ENCODE peak calls at places on chromosomes 2 and 18, in seven cellular contexts. R is H9, E is IMR-90, X is neuronal stem cell, N is mesendoderm, W is trophoblast cell, Z is H1. M is an unnamed sample.

GRCh38 chr2:170369894-170370293 is 191.9 kb downstream of the MYO3B start:
- DNase-seq in R (no peak), E (peak), X (no peak), N (peak), W (no peak), Z (no peak), M (peak)

GRCh38 chr2:238999290-238999741 is 151.4 kb downstream of the TWIST2 start:
- DNase-seq in R (no peak), E (no peak), X (no peak), N (no peak), W (no peak), Z (no peak), M (no peak)

GRCh38 chr2:240051697-240052096 is 1.6 kb downstream of the OR6B3 start:
- DNase-seq in R (no peak), E (no peak), X (no peak), N (no peak), W (no peak), Z (no peak), M (no peak)

GRCh38 chr2:148994341-148994740 is 44.2 kb upstream of the LYPD6B start:
- DNase-seq in R (no peak), E (no peak), X (no peak), N (no peak), W (no peak), Z (no peak), M (no peak)

GRCh38 chr2:231370749-231371429 is 24.6 kb upstream of the B3GNT7 start:
- DNase-seq in R (peak), E (no peak), X (no peak), N (peak), W (peak), Z (no peak), M (no peak)

GRCh38 chr2:111185496-111186022 is 64.8 kb downstream of the BCL2L11 start:
- DNase-seq in R (no peak), E (no peak), X (no peak), N (peak), W (no peak), Z (no peak), M (no peak)

GRCh38 chr18:75163736-75164135 is 45.2 kb downstream of the PTGR3 start:
- DNase-seq in R (no peak), E (no peak), X (no peak), N (no peak), W (no peak), Z (no peak), M (no peak)

GRCh38 chr18:79257480-79257879 is 138.2 kb upstream of the NFATC1 start:
- DNase-seq in R (no peak), E (no peak), X (no peak), N (no peak), W (no peak), Z (no peak), M (no peak)

GRCh38 chr2:219737270-219737691 is 109.9 kb downstream of the SLC4A3 start:
- DNase-seq in R (no peak), E (peak), X (no peak), N (peak), W (no peak), Z (no peak), M (peak)

GRCh38 chr2:103254611-103255010 is 492.8 kb downstream of the TMEM182 start:
- DNase-seq in R (no peak), E (no peak), X (no peak), N (peak), W (no peak), Z (no peak), M (no peak)

GRCh38 chr2:57698935-57699449 is 347.6 kb upstream of the VRK2 start:
- DNase-seq in R (no peak), E (no peak), X (no peak), N (peak), W (no peak), Z (no peak), M (no peak)

GRCh38 chr2:23489471-23490400 is 104.8 kb downstream of the KLHL29 start:
- DNase-seq in R (no peak), E (no peak), X (no peak), N (no peak), W (no peak), Z (no peak), M (peak)

GRCh38 chr2:36701391-36701795 is 4.9 kb downstream of the VIT start:
- DNase-seq in R (no peak), E (peak), X (no peak), N (peak), W (peak), Z (no peak), M (no peak)

GRCh38 chr2:177889812-177890460 is 182.6 kb downstream of the PDE11A start:
- DNase-seq in R (no peak), E (no peak), X (no peak), N (no peak), W (no peak), Z (no peak), M (no peak)

GRCh38 chr18:75376004-75376403 is 51.5 kb downstream of the SMIM21 start:
- DNase-seq in R (no peak), E (no peak), X (no peak), N (no peak), W (no peak), Z (no peak), M (no peak)

GRCh38 chr18:6609882-6610281 is 119.6 kb upstream of the ARHGAP28 start:
- DNase-seq in R (no peak), E (no peak), X (no peak), N (no peak), W (no peak), Z (no peak), M (no peak)

GRCh38 chr18:33665630-33666029 is 87.6 kb downstream of the ASXL3 start:
- DNase-seq in R (no peak), E (no peak), X (no peak), N (no peak), W (no peak), Z (no peak), M (no peak)

GRCh38 chr2:234278556-234279286 is 218.2 kb downstream of the ARL4C start:
- DNase-seq in R (no peak), E (no peak), X (no peak), N (no peak), W (no peak), Z (no peak), M (no peak)
- H4K8ac ChIP-seq in R (no peak), E (no peak), X (no peak), N (no peak), W (no peak), Z (no peak), M (no peak)

GRCh38 chr2:172137109-172137508 is 34.4 kb upstream of the DLX2 start:
- DNase-seq in R (no peak), E (no peak), X (no peak), N (no peak), W (no peak), Z (no peak), M (no peak)

GRCh38 chr2:172134270-172134669 is 31.6 kb upstream of the DLX2 start:
- DNase-seq in R (no peak), E (no peak), X (no peak), N (no peak), W (no peak), Z (no peak), M (no peak)

GRCh38 chr2:172135446-172135845 is 32.7 kb upstream of the DLX2 start:
- DNase-seq in R (no peak), E (no peak), X (no peak), N (no peak), W (no peak), Z (no peak), M (no peak)

GRCh38 chr2:172143817-172144216 is 41.1 kb upstream of the DLX2 start:
- DNase-seq in R (no peak), E (no peak), X (no peak), N (no peak), W (no peak), Z (no peak), M (no peak)

DNA sequence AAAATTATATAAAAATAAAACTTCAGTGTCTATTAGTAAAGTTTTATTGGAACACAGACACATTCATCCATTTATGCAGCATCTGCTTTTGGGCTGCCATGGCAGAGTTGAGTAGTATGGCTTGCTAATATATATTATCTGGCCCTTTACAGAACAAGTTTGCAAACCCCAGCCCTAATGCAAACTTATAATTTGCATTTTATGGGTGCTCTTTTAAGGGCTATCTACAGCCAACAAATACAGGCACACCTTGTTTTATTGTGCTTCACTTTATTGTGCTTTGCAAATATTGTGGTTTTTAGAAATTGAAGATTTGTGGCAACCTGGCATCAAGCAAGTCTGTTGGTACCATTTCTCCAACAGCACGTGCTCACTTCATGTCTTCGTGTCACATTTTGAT is 35.2 kb upstream of the DLX2 start:
- DNase-seq in R (no peak), E (no peak), X (no peak), N (no peak), W (no peak), Z (no peak), M (no peak)
- H4K8ac ChIP-seq in R (no peak), E (no peak), X (no peak), N (no peak), W (no peak), Z (no peak), M (no peak)

GRCh38 chr2:96564563-96564962 is 28.0 kb downstream of the ARID5A start:
- DNase-seq in R (no peak), E (no peak), X (no peak), N (no peak), W (no peak), Z (no peak), M (no peak)

GRCh38 chr2:96565111-96565510 is 28.6 kb downstream of the ARID5A start:
- DNase-seq in R (peak), E (no peak), X (no peak), N (peak), W (no peak), Z (no peak), M (no peak)

GRCh38 chr2:96558061-96558460 is 21.5 kb downstream of the ARID5A start:
- DNase-seq in R (peak), E (no peak), X (no peak), N (no peak), W (no peak), Z (no peak), M (no peak)

GRCh38 chr2:96568094-96568493 is 31.5 kb downstream of the ARID5A start:
- DNase-seq in R (no peak), E (no peak), X (no peak), N (no peak), W (no peak), Z (no peak), M (no peak)

DNA sequence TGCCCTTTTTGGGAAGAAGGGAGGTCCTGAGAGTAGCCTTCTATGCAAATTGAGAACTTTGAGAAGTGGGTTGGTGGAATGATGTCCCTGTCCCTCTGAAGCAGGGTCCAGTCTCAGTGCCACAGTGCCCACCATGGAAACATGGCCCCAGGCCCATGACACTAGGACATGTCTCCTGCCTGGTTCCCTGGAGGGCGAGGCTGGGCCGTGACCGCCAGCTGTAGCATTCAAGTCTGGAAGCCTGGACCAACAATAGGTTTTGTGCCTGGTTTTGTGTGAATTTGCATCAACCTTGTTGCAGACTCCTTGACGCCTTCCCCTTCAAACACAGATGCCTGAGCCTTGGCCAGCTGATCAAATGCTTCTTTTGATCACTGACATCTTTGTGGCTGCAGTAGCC is 27.5 kb downstream of the ARID5A start:
- DNase-seq in R (no peak), E (no peak), X (no peak), N (no peak), W (no peak), Z (no peak), M (no peak)
- H4K8ac ChIP-seq in R (no peak), E (no peak), X (no peak), N (no peak), W (no peak), Z (no peak), M (no peak)

DNA sequence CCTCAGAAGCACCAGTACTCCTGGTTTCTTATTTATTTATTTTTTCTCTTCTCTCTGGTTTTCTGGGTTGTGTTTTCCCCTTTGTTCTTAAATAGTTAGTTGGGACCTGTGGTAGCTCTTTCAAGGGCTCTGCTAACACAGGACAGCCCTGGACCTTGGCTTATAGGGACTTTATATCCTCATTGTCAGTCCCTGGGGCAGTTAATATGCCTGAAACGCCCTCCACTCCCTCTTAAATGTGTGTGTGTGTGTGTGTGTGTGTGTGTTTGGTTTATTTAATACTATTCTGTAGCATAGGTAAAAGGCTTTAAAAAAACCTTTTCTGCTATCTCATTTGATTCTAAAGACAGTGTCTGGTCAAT is 54.6 kb downstream of the GATA6 start:
- DNase-seq in R (no peak), E (no peak), X (no peak), N (no peak), W (no peak), Z (no peak), M (no peak)
- H4K8ac ChIP-seq in R (no peak), E (no peak), X (no peak), N (no peak), W (no peak), Z (no peak), M (no peak)

DNA sequence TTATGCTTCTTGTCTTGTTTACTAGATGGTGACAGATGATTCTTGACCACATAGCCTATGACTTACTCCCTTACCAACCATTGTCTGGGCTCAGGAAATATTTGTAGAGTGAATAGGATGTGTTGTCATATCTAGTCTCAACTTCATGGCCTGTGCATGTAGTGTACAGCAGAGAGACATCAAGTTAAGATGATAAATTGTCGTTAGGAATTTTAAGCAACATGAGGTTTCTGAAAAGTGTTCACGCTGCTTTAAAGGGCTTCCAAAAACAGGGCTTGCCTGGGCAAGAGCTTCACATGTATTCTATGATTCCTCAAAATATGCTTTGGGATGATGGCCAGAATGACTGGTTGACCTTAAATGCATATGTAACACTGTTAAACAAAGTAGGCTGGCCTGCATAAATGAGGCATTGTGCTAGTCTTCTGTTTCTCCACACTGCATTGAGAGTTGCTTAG is 424.0 kb downstream of the RND3 start:
- DNase-seq in R (no peak), E (peak), X (no peak), N (no peak), W (no peak), Z (no peak), M (peak)
- H4K8ac ChIP-seq in R (no peak), E (no peak), X (no peak), N (no peak), W (no peak), Z (no peak), M (no peak)

GRCh38 chr18:38318416-38318815 is 752.8 kb upstream of the CELF4 start:
- DNase-seq in R (no peak), E (no peak), X (no peak), N (no peak), W (no peak), Z (no peak), M (no peak)

DNA sequence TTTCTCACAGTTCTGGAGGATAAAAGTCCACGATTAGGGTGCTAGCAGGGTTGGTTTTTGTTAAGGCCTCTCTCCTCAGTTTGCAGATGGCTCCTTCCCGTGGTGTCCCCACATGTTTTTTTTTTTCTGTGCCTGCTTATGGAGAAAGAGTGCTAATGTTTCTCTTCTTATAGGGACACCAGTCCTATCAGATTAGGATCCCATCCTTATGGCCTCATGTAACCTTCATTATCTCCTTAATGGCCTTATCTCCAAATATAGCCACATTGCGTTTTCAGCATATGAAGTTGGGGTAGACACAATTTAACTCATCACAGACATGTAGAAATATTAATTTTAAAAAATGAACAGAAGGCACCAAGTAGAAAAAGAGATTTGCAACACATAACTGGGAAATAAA is 755.7 kb upstream of the CELF4 start:
- DNase-seq in R (no peak), E (no peak), X (no peak), N (no peak), W (no peak), Z (no peak), M (no peak)
- H4K8ac ChIP-seq in R (no peak), E (no peak), X (no peak), N (no peak), W (no peak), Z (no peak), M (no peak)